ENCODE peak calls at places on chromosomes 7 and 10, in nine cellular contexts. One of them, this sample, is unnamed.

GRCh38 chr10:132547421-132547861 is 9.9 kb downstream of the INPP5A start:
- DNase-seq in HepG2: no peak
- DNase-seq in A549: no peak
- DNase-seq in HCT116: no peak
- DNase-seq in WTC11: peak
- DNase-seq in SK-N-SH: no peak
- DNase-seq in endothelial cell of umbilical vein: no peak
- DNase-seq in GM12878: no peak
- DNase-seq in H1: no peak
- DNase-seq in this sample: peak

GRCh38 chr7:125934539-125934938 is 1004.9 kb upstream of the POT1 start:
- DNase-seq in HepG2: no peak
- DNase-seq in A549: no peak
- DNase-seq in HCT116: peak
- DNase-seq in WTC11: no peak
- DNase-seq in SK-N-SH: no peak
- DNase-seq in endothelial cell of umbilical vein: no peak
- DNase-seq in GM12878: no peak
- DNase-seq in H1: no peak
- DNase-seq in this sample: no peak

GRCh38 chr7:70660154-70660818 is 471.7 kb upstream of the GALNT17 start:
- DNase-seq in HepG2: no peak
- DNase-seq in A549: no peak
- DNase-seq in HCT116: no peak
- DNase-seq in WTC11: no peak
- DNase-seq in SK-N-SH: no peak
- DNase-seq in endothelial cell of umbilical vein: no peak
- DNase-seq in GM12878: no peak
- DNase-seq in H1: no peak
- DNase-seq in this sample: peak

GRCh38 chr10:28241766-28242399 is 61.0 kb downstream of the MPP7 start:
- DNase-seq in HepG2: peak
- DNase-seq in A549: peak
- DNase-seq in HCT116: peak
- DNase-seq in WTC11: peak
- DNase-seq in SK-N-SH: peak
- DNase-seq in endothelial cell of umbilical vein: peak
- DNase-seq in GM12878: peak
- DNase-seq in H1: no peak
- DNase-seq in this sample: peak

GRCh38 chr10:93445097-93445960 is 36.8 kb downstream of the MYOF start:
- DNase-seq in HepG2: peak
- DNase-seq in A549: peak
- DNase-seq in HCT116: peak
- DNase-seq in WTC11: peak
- DNase-seq in SK-N-SH: peak
- DNase-seq in endothelial cell of umbilical vein: peak
- DNase-seq in GM12878: no peak
- DNase-seq in H1: peak
- DNase-seq in this sample: no peak

GRCh38 chr7:99419323-99420021 is 10.7 kb downstream of the BUD31 start:
- DNase-seq in HepG2: no peak
- DNase-seq in A549: no peak
- DNase-seq in HCT116: no peak
- DNase-seq in WTC11: no peak
- DNase-seq in SK-N-SH: no peak
- DNase-seq in endothelial cell of umbilical vein: no peak
- DNase-seq in GM12878: no peak
- DNase-seq in H1: no peak
- DNase-seq in this sample: no peak

GRCh38 chr10:86523348-86523747 is 1.8 kb upstream of the WAPL start:
- DNase-seq in HepG2: peak
- DNase-seq in A549: peak
- DNase-seq in HCT116: peak
- DNase-seq in WTC11: no peak
- DNase-seq in SK-N-SH: peak
- DNase-seq in endothelial cell of umbilical vein: no peak
- DNase-seq in GM12878: no peak
- DNase-seq in H1: no peak
- DNase-seq in this sample: no peak

GRCh38 chr10:133456041-133456951 is 2.6 kb downstream of the SCART1 start:
- DNase-seq in HepG2: no peak
- DNase-seq in A549: no peak
- DNase-seq in HCT116: no peak
- DNase-seq in WTC11: no peak
- DNase-seq in SK-N-SH: no peak
- DNase-seq in endothelial cell of umbilical vein: no peak
- DNase-seq in GM12878: no peak
- DNase-seq in H1: no peak
- DNase-seq in this sample: no peak

GRCh38 chr7:77727936-77728701 is 31.9 kb downstream of the RSBN1L start:
- DNase-seq in HepG2: peak
- DNase-seq in A549: no peak
- DNase-seq in HCT116: no peak
- DNase-seq in WTC11: no peak
- DNase-seq in SK-N-SH: peak
- DNase-seq in endothelial cell of umbilical vein: peak
- DNase-seq in GM12878: no peak
- DNase-seq in H1: no peak
- DNase-seq in this sample: no peak

GRCh38 chr7:132869166-132869861 is 212.6 kb downstream of the CHCHD3 start:
- DNase-seq in HepG2: no peak
- DNase-seq in A549: no peak
- DNase-seq in HCT116: no peak
- DNase-seq in WTC11: no peak
- DNase-seq in SK-N-SH: no peak
- DNase-seq in endothelial cell of umbilical vein: no peak
- DNase-seq in GM12878: no peak
- DNase-seq in H1: no peak
- DNase-seq in this sample: peak

GRCh38 chr7:104133238-104133637 is 74.6 kb downstream of the ORC5 start:
- DNase-seq in HepG2: no peak
- DNase-seq in A549: no peak
- DNase-seq in HCT116: no peak
- DNase-seq in WTC11: no peak
- DNase-seq in SK-N-SH: no peak
- DNase-seq in endothelial cell of umbilical vein: no peak
- DNase-seq in GM12878: no peak
- DNase-seq in H1: no peak
- DNase-seq in this sample: no peak

GRCh38 chr7:37040330-37040729 is 316.0 kb upstream of the AOAH start:
- DNase-seq in HepG2: no peak
- DNase-seq in A549: no peak
- DNase-seq in HCT116: no peak
- DNase-seq in WTC11: no peak
- DNase-seq in SK-N-SH: no peak
- DNase-seq in endothelial cell of umbilical vein: no peak
- DNase-seq in GM12878: no peak
- DNase-seq in H1: no peak
- DNase-seq in this sample: no peak

GRCh38 chr7:1579481-1580421 is 9.9 kb upstream of the PSMG3 start:
- DNase-seq in HepG2: peak
- DNase-seq in A549: peak
- DNase-seq in HCT116: no peak
- DNase-seq in WTC11: peak
- DNase-seq in SK-N-SH: peak
- DNase-seq in endothelial cell of umbilical vein: peak
- DNase-seq in GM12878: no peak
- DNase-seq in H1: peak
- DNase-seq in this sample: peak

GRCh38 chr7:18958627-18959026 is 158.8 kb downstream of the TWIST1 start:
- DNase-seq in HepG2: no peak
- DNase-seq in A549: no peak
- DNase-seq in HCT116: no peak
- DNase-seq in WTC11: no peak
- DNase-seq in SK-N-SH: no peak
- DNase-seq in endothelial cell of umbilical vein: no peak
- DNase-seq in GM12878: no peak
- DNase-seq in H1: no peak
- DNase-seq in this sample: no peak

GRCh38 chr7:55296070-55296469 is 69.1 kb upstream of the LANCL2 start:
- DNase-seq in HepG2: no peak
- DNase-seq in A549: no peak
- DNase-seq in HCT116: no peak
- DNase-seq in WTC11: no peak
- DNase-seq in SK-N-SH: no peak
- DNase-seq in endothelial cell of umbilical vein: no peak
- DNase-seq in GM12878: no peak
- DNase-seq in H1: no peak
- DNase-seq in this sample: no peak

GRCh38 chr7:131655447-131655846 is 99.0 kb upstream of the PODXL start:
- DNase-seq in HepG2: no peak
- DNase-seq in A549: no peak
- DNase-seq in HCT116: no peak
- DNase-seq in WTC11: no peak
- DNase-seq in SK-N-SH: no peak
- DNase-seq in endothelial cell of umbilical vein: no peak
- DNase-seq in GM12878: no peak
- DNase-seq in H1: no peak
- DNase-seq in this sample: no peak

GRCh38 chr10:24382979-24383663 is 174.2 kb downstream of the KIAA1217 start:
- DNase-seq in HepG2: peak
- DNase-seq in A549: no peak
- DNase-seq in HCT116: no peak
- DNase-seq in WTC11: peak
- DNase-seq in SK-N-SH: no peak
- DNase-seq in endothelial cell of umbilical vein: no peak
- DNase-seq in GM12878: no peak
- DNase-seq in H1: no peak
- DNase-seq in this sample: no peak

GRCh38 chr7:132376361-132377013 is 199.8 kb downstream of the PLXNA4 start:
- DNase-seq in HepG2: no peak
- DNase-seq in A549: no peak
- DNase-seq in HCT116: no peak
- DNase-seq in WTC11: no peak
- DNase-seq in SK-N-SH: no peak
- DNase-seq in endothelial cell of umbilical vein: no peak
- DNase-seq in GM12878: no peak
- DNase-seq in H1: no peak
- DNase-seq in this sample: no peak

GRCh38 chr7:145848691-145849090 is 267.9 kb upstream of the CNTNAP2 start:
- DNase-seq in HepG2: no peak
- DNase-seq in A549: no peak
- DNase-seq in HCT116: no peak
- DNase-seq in WTC11: peak
- DNase-seq in SK-N-SH: peak
- DNase-seq in endothelial cell of umbilical vein: no peak
- DNase-seq in GM12878: no peak
- DNase-seq in H1: peak
- DNase-seq in this sample: peak

GRCh38 chr10:66678521-66678920 is 247.3 kb upstream of the LRRTM3 start:
- DNase-seq in HepG2: no peak
- DNase-seq in A549: no peak
- DNase-seq in HCT116: no peak
- DNase-seq in WTC11: no peak
- DNase-seq in SK-N-SH: no peak
- DNase-seq in endothelial cell of umbilical vein: no peak
- DNase-seq in GM12878: no peak
- DNase-seq in H1: no peak
- DNase-seq in this sample: no peak

GRCh38 chr10:132626019-132626760 is 88.6 kb downstream of the INPP5A start:
- DNase-seq in HepG2: no peak
- DNase-seq in A549: no peak
- DNase-seq in HCT116: no peak
- DNase-seq in WTC11: no peak
- DNase-seq in SK-N-SH: no peak
- DNase-seq in endothelial cell of umbilical vein: no peak
- DNase-seq in GM12878: no peak
- DNase-seq in H1: no peak
- DNase-seq in this sample: no peak

GRCh38 chr10:51683031-51683830 is 16.2 kb downstream of the CSTF2T start:
- DNase-seq in HepG2: no peak
- DNase-seq in A549: no peak
- DNase-seq in HCT116: no peak
- DNase-seq in WTC11: no peak
- DNase-seq in SK-N-SH: no peak
- DNase-seq in endothelial cell of umbilical vein: no peak
- DNase-seq in GM12878: no peak
- DNase-seq in H1: no peak
- DNase-seq in this sample: no peak

DNA sequence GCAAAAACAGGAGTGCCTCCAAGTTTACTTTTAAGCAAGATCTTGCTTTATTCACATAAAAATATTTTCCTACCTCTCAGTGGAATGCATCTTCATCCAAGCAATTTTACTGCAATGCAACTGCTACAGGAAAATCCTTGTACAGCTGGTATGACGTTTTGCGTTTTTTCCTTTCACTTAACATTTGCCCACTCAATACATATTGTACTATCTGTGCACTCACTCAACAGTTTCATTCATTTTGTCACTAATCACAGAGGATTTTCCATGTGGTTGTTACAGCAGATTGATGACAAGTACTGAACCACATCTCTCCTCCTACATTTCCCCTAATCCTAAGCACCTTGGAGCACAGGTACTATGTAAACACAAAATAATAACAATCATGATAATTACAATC is 222.0 kb upstream of the IMMP2L start:
- DNase-seq in HepG2: no peak
- DNase-seq in A549: no peak
- DNase-seq in HCT116: no peak
- DNase-seq in WTC11: no peak
- DNase-seq in SK-N-SH: no peak
- DNase-seq in endothelial cell of umbilical vein: no peak
- DNase-seq in GM12878: no peak
- DNase-seq in H1: no peak
- DNase-seq in this sample: no peak
- TF ChIP-seq MAX in HepG2: no peak
- TF ChIP-seq MAX in A549: no peak
- TF ChIP-seq MAX in HCT116: no peak
- TF ChIP-seq MAX in WTC11: no peak
- TF ChIP-seq MAX in SK-N-SH: no peak
- TF ChIP-seq MAX in endothelial cell of umbilical vein: no peak
- TF ChIP-seq MAX in GM12878: no peak
- TF ChIP-seq MAX in H1: no peak
- TF ChIP-seq MAX in this sample: no peak

GRCh38 chr7:33854951-33855350 is 50.4 kb upstream of the BMPER start:
- DNase-seq in HepG2: no peak
- DNase-seq in A549: no peak
- DNase-seq in HCT116: no peak
- DNase-seq in WTC11: no peak
- DNase-seq in SK-N-SH: no peak
- DNase-seq in endothelial cell of umbilical vein: no peak
- DNase-seq in GM12878: no peak
- DNase-seq in H1: no peak
- DNase-seq in this sample: peak
- TF ChIP-seq MAX in HepG2: no peak
- TF ChIP-seq MAX in A549: no peak
- TF ChIP-seq MAX in HCT116: no peak
- TF ChIP-seq MAX in WTC11: no peak
- TF ChIP-seq MAX in SK-N-SH: no peak
- TF ChIP-seq MAX in endothelial cell of umbilical vein: no peak
- TF ChIP-seq MAX in GM12878: no peak
- TF ChIP-seq MAX in H1: no peak
- TF ChIP-seq MAX in this sample: no peak

GRCh38 chr7:44891372-44891771 is 6.0 kb upstream of the PURB start:
- DNase-seq in HepG2: no peak
- DNase-seq in A549: no peak
- DNase-seq in HCT116: no peak
- DNase-seq in WTC11: no peak
- DNase-seq in SK-N-SH: no peak
- DNase-seq in endothelial cell of umbilical vein: no peak
- DNase-seq in GM12878: no peak
- DNase-seq in H1: no peak
- DNase-seq in this sample: no peak
- TF ChIP-seq MAX in HepG2: no peak
- TF ChIP-seq MAX in A549: no peak
- TF ChIP-seq MAX in HCT116: no peak
- TF ChIP-seq MAX in WTC11: no peak
- TF ChIP-seq MAX in SK-N-SH: no peak
- TF ChIP-seq MAX in endothelial cell of umbilical vein: no peak
- TF ChIP-seq MAX in GM12878: no peak
- TF ChIP-seq MAX in H1: no peak
- TF ChIP-seq MAX in this sample: no peak

GRCh38 chr7:17624379-17624778 is 315.9 kb downstream of the SNX13 start:
- DNase-seq in HepG2: no peak
- DNase-seq in A549: no peak
- DNase-seq in HCT116: no peak
- DNase-seq in WTC11: no peak
- DNase-seq in SK-N-SH: no peak
- DNase-seq in endothelial cell of umbilical vein: no peak
- DNase-seq in GM12878: no peak
- DNase-seq in H1: no peak
- DNase-seq in this sample: no peak
- TF ChIP-seq MAX in HepG2: no peak
- TF ChIP-seq MAX in A549: no peak
- TF ChIP-seq MAX in HCT116: no peak
- TF ChIP-seq MAX in WTC11: no peak
- TF ChIP-seq MAX in SK-N-SH: no peak
- TF ChIP-seq MAX in endothelial cell of umbilical vein: no peak
- TF ChIP-seq MAX in GM12878: no peak
- TF ChIP-seq MAX in H1: no peak
- TF ChIP-seq MAX in this sample: no peak

This sample was measured in NB4.